ENCODE peak calls at places on chromosomes 11 and 22, in five cellular contexts. I is GM23248, W is kidney, F is IMR-90, A is endothelial cell of umbilical vein. C is an unnamed sample.
A peak's percentile ranks its signal among the peaks of the same experiment; 100 is the strongest.

GRCh38 chr11:85626496-85626895 is 648 bp downstream of the DLG2 start:
- DNase-seq in I (peak; percentile 22), W (no peak), F (no peak), A (no peak), C (no peak)

GRCh38 chr22:45210577-45211431 is 29.9 kb downstream of the KIAA0930 start:
- DNase-seq in I (peak; percentile 86), W (peak; percentile 55), F (no peak), A (no peak), C (no peak)

GRCh38 chr22:46574993-46575914 is 37.8 kb upstream of the CELSR1 start:
- DNase-seq in I (no peak), W (peak; percentile 81), F (no peak), A (peak; percentile 64), C (no peak)

GRCh38 chr11:76266269-76266668 is 60.0 kb upstream of the WNT11 start:
- DNase-seq in I (peak; percentile 93), W (no peak), F (peak; percentile 79), A (no peak), C (peak; percentile 78)

GRCh38 chr22:18070556-18071306 is 7.1 kb upstream of the PEX26 start:
- DNase-seq in I (no peak), W (no peak), F (no peak), A (no peak), C (no peak)

GRCh38 chr11:70618471-70619101 is 220.3 kb downstream of the CTTN start:
- DNase-seq in I (no peak), W (no peak), F (no peak), A (no peak), C (no peak)

GRCh38 chr22:21943571-21944448 is 8.8 kb downstream of the PPM1F start:
- DNase-seq in I (no peak), W (no peak), F (no peak), A (peak; percentile 39), C (no peak)

GRCh38 chr22:28951969-28952521 is 68.7 kb downstream of the ZNRF3 start:
- DNase-seq in I (no peak), W (no peak), F (peak; percentile 39), A (no peak), C (peak; percentile 70)

GRCh38 chr11:64238076-64238475 is 2.8 kb upstream of the FKBP2 start:
- DNase-seq in I (no peak), W (no peak), F (no peak), A (no peak), C (no peak)

GRCh38 chr11:120611576-120611975 is 100.0 kb downstream of the GRIK4 start:
- DNase-seq in I (no peak), W (no peak), F (no peak), A (no peak), C (no peak)

GRCh38 chr22:39132871-39133524 is 19.5 kb downstream of the CBX7 start:
- DNase-seq in I (no peak), W (no peak), F (no peak), A (no peak), C (no peak)

GRCh38 chr11:126060651-126061220 is 1.9 kb downstream of the CDON start:
- DNase-seq in I (no peak), W (no peak), F (no peak), A (no peak), C (no peak)

GRCh38 chr11:9090488-9091043 is 833 bp downstream of the SCUBE2 start:
- DNase-seq in I (peak; percentile 10), W (no peak), F (no peak), A (peak; percentile 7), C (no peak)

GRCh38 chr22:30208631-30209603 is 37.6 kb downstream of the LIF start:
- DNase-seq in I (peak; percentile 83), W (peak; percentile 93), F (peak; percentile 97), A (peak; percentile 70), C (peak; percentile 94)

GRCh38 chr22:25848954-25849353 is 107.0 kb downstream of the MYO18B start:
- DNase-seq in I (no peak), W (no peak), F (no peak), A (no peak), C (no peak)

GRCh38 chr11:104962852-104963251 is 5.5 kb downstream of the CASP4 start:
- DNase-seq in I (no peak), W (no peak), F (no peak), A (no peak), C (no peak)

GRCh38 chr11:94757037-94757681 is 11.0 kb upstream of the AMOTL1 start:
- DNase-seq in I (no peak), W (no peak), F (no peak), A (no peak), C (no peak)

DNA sequence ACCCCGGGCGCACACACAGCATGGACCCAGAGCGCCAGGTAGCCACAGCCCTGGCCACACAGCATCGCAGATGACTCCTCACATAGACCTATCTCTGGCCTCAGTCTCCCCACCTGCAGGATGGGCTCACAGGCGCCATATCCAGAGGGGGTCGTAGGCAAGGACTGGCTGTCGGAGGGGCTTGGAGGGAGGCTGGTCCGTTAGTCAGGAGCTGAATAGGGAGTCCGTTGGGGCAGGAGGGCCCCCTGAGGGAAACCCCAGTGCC is 2.1 kb downstream of the PLXNB2 start:
- DNase-seq in I (no peak), W (no peak), F (no peak), A (no peak), C (no peak)
- H3K9ac ChIP-seq in I (peak overlapping the region; percentile 94), W (no peak overlapping the region), F (peak overlapping the region; percentile 81), A (peak overlapping the region; percentile 0), C (peak overlapping the region; percentile 96)

DNA sequence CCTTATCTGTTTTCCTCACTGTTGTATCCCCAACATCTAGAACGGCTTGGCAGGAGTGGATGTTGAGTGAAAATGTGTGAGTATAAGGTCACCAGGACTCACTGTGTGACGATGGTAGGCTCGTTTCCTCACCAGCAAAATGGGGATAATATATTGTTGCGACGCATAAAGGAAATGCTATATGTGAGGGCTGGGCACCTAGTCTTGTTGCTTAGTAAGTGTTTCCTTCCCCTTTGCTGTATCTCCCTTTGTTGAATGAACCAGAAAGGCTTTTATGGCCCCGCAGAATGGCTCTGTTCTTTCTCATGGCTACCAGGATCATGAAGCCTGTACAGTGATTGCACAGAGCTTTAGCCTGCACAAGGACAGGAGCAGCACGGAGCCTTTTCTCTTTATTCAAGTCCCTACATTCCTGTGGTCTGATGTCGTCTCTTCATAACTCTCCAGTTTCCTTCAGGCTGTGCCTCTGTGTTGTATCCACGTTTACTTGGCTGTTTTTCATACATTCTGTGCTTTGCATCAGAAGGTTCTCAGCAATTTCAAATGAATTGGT is 5.4 kb downstream of the TNRC6B start:
- DNase-seq in I (peak; percentile 93), W (no peak), F (peak; percentile 87), A (peak; percentile 92), C (peak; percentile 89)
- H3K4me3 ChIP-seq in I (peak overlapping the region; percentile 53), W (no peak overlapping the region), F (no peak overlapping the region), A (no peak overlapping the region), C (peak overlapping the region; percentile 8)

GRCh38 chr11:69241844-69242582 is 51.9 kb upstream of the MYEOV start:
- DNase-seq in I (no peak), W (no peak), F (no peak), A (peak; percentile 39), C (no peak)

GRCh38 chr11:69245041-69245440 is 48.9 kb upstream of the MYEOV start:
- DNase-seq in I (no peak), W (no peak), F (no peak), A (no peak), C (no peak)

GRCh38 chr11:69242583-69242940 is 51.4 kb upstream of the MYEOV start:
- DNase-seq in I (no peak), W (peak; percentile 18), F (no peak), A (no peak), C (no peak)

GRCh38 chr11:69244286-69244685 is 49.7 kb upstream of the MYEOV start:
- DNase-seq in I (no peak), W (no peak), F (no peak), A (no peak), C (no peak)

GRCh38 chr11:69243496-69244200 is 50.3 kb upstream of the MYEOV start:
- DNase-seq in I (no peak), W (no peak), F (no peak), A (no peak), C (no peak)
- H3K9ac ChIP-seq in I (no peak overlapping the region), W (no peak overlapping the region), F (no peak overlapping the region), A (no peak overlapping the region), C (no peak overlapping the region)

DNA sequence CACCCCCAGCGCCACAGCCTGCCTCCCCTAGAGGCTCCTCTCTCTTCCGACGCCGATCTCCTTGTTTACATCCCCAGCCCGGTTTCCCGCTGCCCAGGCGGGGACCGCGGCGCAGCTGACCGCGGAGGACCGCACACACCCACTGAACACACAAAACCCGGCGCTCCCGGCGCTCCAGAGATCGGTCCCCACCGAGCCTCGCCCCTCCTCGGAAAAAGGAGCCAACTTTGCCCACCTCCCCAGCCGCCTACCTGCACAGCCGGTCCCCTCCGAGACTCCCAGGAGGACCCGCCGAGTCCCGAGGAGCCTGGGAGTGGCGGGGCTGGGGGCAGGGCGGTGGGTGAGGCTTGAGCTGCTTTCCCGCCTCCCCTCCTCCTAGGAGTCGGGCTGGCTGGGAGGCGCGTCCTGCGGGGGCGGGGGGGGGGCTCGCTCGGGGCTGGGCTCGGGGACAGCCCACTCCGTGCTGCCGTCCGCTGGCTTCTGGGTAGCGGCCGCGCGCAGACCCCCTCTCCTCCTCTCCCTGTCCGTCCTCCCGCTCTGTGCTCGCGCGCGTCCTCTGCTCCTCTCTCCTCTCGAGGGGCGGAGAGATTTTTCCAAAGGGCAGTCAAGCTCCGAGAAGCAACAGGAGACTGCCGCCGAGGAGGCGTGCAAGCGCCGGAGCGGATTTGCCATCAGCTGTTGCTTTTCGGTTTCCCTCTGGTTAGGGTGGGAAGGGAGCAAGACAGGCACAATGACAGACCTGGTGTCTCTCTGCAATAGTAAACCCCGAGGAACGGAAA is at the start of gene FXYD6:
- DNase-seq in I (peak; percentile 17), W (peak; percentile 94), F (no peak), A (no peak), C (peak; percentile 21)
- H3K4me3 ChIP-seq in I (no peak within 1 kb of the TSS), W (peak within 1 kb of the TSS; percentile 70), F (no peak within 1 kb of the TSS), A (peak within 1 kb of the TSS; percentile 10), C (peak within 1 kb of the TSS; percentile 63)

GRCh38 chr11:124758355-124759267 is 3.5 kb downstream of the ESAM start:
- DNase-seq in I (peak; percentile 80), W (peak; percentile 94), F (peak; percentile 44), A (peak; percentile 81), C (peak; percentile 27)

GRCh38 chr11:124760205-124760652 is 1.9 kb downstream of the ESAM start:
- DNase-seq in I (no peak), W (peak; percentile 78), F (no peak), A (peak; percentile 59), C (no peak)

GRCh38 chr11:124761301-124762021 is 629 bp downstream of the ESAM start:
- DNase-seq in I (no peak), W (no peak), F (no peak), A (peak; percentile 51), C (no peak)

GRCh38 chr11:124760806-124761205 is 1.3 kb downstream of the ESAM start:
- DNase-seq in I (no peak), W (no peak), F (no peak), A (no peak), C (no peak)

GRCh38 chr11:124759268-124760204 is 2.6 kb downstream of the ESAM start:
- DNase-seq in I (no peak), W (peak; percentile 85), F (no peak), A (peak; percentile 100), C (no peak)
- H3K9ac ChIP-seq in I (no peak overlapping the region), W (peak overlapping the region; percentile 51), F (no peak overlapping the region), A (peak overlapping the region; percentile 98), C (no peak overlapping the region)